ENCODE peak calls at places on chromosomes 11 and 22, in four cellular contexts. D is PC-3, U is nephron progenitor cell, B is right atrium auricular region. Y is an unnamed sample.

GRCh38 chr11:4577761-4578160 is 3.8 kb upstream of the OR52I2 start:
- DNase-seq in U (no peak), B (no peak), D (no peak), Y (no peak)

GRCh38 chr22:50435701-50436115 is 39.1 kb downstream of the SBF1 start:
- DNase-seq in D (no peak), U (no peak), B (no peak), Y (no peak)

GRCh38 chr11:79018371-79018849 is 422.4 kb downstream of the TENM4 start:
- DNase-seq in D (peak), U (no peak), B (no peak), Y (no peak)

GRCh38 chr22:25485626-25486545 is 78.6 kb upstream of the GRK3 start:
- DNase-seq in B (no peak), D (no peak), U (no peak), Y (no peak)

GRCh38 chr11:26830757-26831156 is 108.9 kb upstream of the SLC5A12 start:
- DNase-seq in U (no peak), B (no peak), D (no peak), Y (no peak)

GRCh38 chr11:95512682-95513081 is 276.9 kb downstream of the FAM76B start:
- DNase-seq in D (peak), B (peak), U (no peak), Y (no peak)

GRCh38 chr22:22576244-22576988 is 17.4 kb upstream of the PRAME start:
- DNase-seq in D (peak), U (peak), B (no peak), Y (peak)

GRCh38 chr11:112941096-112941495 is 20.1 kb upstream of the NCAM1 start:
- DNase-seq in B (no peak), U (no peak), D (no peak), Y (no peak)

GRCh38 chr11:345179-345578 is 24.1 kb upstream of the B4GALNT4 start:
- DNase-seq in B (no peak), U (no peak), D (no peak), Y (no peak)

GRCh38 chr11:351411-351810 is 17.9 kb upstream of the B4GALNT4 start:
- DNase-seq in B (no peak), U (no peak), D (no peak), Y (no peak)

GRCh38 chr11:350723-351255 is 18.5 kb upstream of the B4GALNT4 start:
- DNase-seq in D (no peak), U (no peak), B (no peak), Y (no peak)

GRCh38 chr11:342328-342727 is 21.7 kb upstream of the IFITM3 start:
- DNase-seq in B (no peak), U (no peak), D (no peak), Y (no peak)

DNA sequence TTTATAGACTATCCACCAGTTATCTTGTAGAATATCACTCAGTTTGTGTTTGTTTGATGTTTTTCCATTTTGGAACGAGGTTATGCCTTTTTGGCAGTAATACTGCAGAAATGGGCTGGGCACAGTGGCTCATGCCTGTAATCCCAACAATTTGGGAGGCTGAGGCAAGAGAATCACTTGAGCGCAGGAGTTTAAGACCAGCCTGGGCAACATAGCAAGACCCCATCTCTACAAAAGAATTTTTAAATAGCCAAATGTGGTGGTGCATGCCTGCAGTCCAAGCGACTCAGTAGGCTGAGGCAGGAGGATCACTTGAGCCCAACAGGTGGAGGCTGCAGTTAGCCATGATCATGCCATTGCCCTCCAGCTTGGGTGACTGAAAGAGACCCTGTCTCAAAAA is 22.8 kb upstream of the B4GALNT4 start:
- DNase-seq in U (no peak), D (no peak), B (no peak), Y (no peak)
- TF ChIP-seq CTCF in U (no peak), D (no peak), B (no peak), Y (no peak)

GRCh38 chr11:117098269-117099231 is at the start of gene SIK3:
- DNase-seq in U (peak), B (peak), D (peak), Y (peak)
- TF ChIP-seq CTCF in U (no peak), B (no peak), D (no peak), Y (no peak)

GRCh38 chr11:119993732-119994131 is 144.2 kb downstream of the TRIM29 start:
- DNase-seq in D (no peak), U (no peak), B (no peak), Y (no peak)
- TF ChIP-seq CTCF in D (no peak), U (no peak), B (no peak), Y (no peak)

GRCh38 chr22:29813563-29813962 is 24.5 kb downstream of the ASCC2 start:
- DNase-seq in B (no peak), U (no peak), D (peak), Y (no peak)

GRCh38 chr22:29813126-29813525 is 24.9 kb downstream of the ASCC2 start:
- DNase-seq in B (no peak), D (no peak), U (no peak), Y (no peak)

GRCh38 chr22:29815580-29815979 is 22.5 kb downstream of the ASCC2 start:
- DNase-seq in B (no peak), U (no peak), D (no peak), Y (no peak)

GRCh38 chr22:29816128-29816527 is 21.9 kb downstream of the ASCC2 start:
- DNase-seq in U (no peak), B (peak), D (no peak), Y (peak)

GRCh38 chr22:29814003-29814402 is 24.1 kb downstream of the ASCC2 start:
- DNase-seq in D (peak), U (no peak), B (no peak), Y (no peak)
- TF ChIP-seq CTCF in D (no peak), U (no peak), B (no peak), Y (no peak)

DNA sequence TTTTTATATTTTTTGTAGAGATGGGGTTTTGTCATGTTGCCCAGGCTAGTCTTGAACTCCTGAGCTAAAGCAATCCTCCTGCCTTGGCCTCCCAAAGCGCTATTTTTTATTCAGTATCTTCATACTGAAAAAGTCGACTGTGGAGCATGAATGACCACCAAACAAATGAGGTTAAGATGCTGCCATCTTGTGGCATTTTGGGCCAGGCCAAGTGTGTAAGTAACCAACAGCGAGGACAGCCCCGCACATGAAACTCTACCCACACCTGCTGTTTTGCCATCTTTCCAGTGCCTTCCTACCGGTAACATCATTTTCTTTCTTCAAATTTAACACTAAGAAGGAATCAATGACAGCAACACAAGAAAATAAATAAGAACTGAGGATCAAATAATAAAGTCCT is 32.2 kb upstream of the AQP11 start:
- DNase-seq in B (no peak), U (no peak), D (peak), Y (peak)
- TF ChIP-seq CTCF in B (no peak), U (peak), D (peak), Y (peak)

DNA sequence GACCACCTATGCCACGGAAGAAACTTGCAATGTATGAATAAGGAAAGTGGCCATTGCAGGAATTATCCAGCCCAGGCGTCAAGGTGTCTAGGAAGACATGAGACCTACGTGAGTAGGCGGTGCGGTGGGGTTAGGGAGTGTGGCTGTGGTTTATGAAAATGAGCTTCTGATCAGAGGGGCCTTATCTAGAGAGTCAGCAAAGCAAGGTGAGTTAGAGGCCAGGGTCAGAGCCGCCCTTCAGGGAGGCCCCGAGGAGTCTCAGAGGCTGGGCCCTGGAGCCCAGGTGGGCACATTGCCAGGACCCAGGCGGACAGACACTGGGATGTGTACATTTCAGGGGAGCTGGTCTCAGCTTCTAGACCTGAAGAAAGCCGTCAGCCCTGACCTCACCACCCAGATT is 13.8 kb upstream of the LINC01488 start:
- DNase-seq in U (no peak), B (no peak), D (no peak), Y (no peak)
- TF ChIP-seq CTCF in U (no peak), B (no peak), D (no peak), Y (no peak)

GRCh38 chr11:119481021-119481666 is 58.2 kb upstream of the THY1 start:
- DNase-seq in D (peak), U (peak), B (peak), Y (peak)

GRCh38 chr11:119480375-119481020 is 57.5 kb upstream of the THY1 start:
- DNase-seq in B (peak), D (no peak), U (no peak), Y (no peak)

GRCh38 chr11:119481667-119482400 is 58.9 kb upstream of the THY1 start:
- DNase-seq in B (no peak), U (peak), D (no peak), Y (no peak)

GRCh38 chr11:119478711-119479285 is 55.8 kb upstream of the THY1 start:
- DNase-seq in D (no peak), U (no peak), B (peak), Y (no peak)

GRCh38 chr11:119479685-119480275 is 56.8 kb upstream of the THY1 start:
- DNase-seq in U (peak), D (peak), B (peak), Y (no peak)
- TF ChIP-seq CTCF in U (peak), D (peak), B (peak), Y (peak)

GRCh38 chr22:40898850-40899357 is 37.0 kb upstream of the DNAJB7 start:
- DNase-seq in B (no peak), U (no peak), D (peak), Y (no peak)
- TF ChIP-seq CTCF in B (peak), U (peak), D (peak), Y (no peak)

Y was measured in glutamatergic neuron.